ENCODE peak calls at places on chromosomes 7 and 10, in nine cellular contexts. S, C, I, W, V, R, J, E and U are unnamed samples.

GRCh38 chr10:103145860-103146466 is 47.1 kb downstream of the NT5C2 start:
- DNase-seq in S (peak; percentile 80), C (peak; percentile 17), I (no peak), W (peak; percentile 88), V (peak; percentile 86), R (no peak), J (peak; percentile 39), E (no peak), U (peak; percentile 84)

GRCh38 chr10:102634696-102635095 is 9.6 kb upstream of the TRIM8 start:
- DNase-seq in S (no peak), C (no peak), I (no peak), W (peak; percentile 24), V (no peak), R (no peak), J (no peak), E (no peak), U (peak; percentile 25)

GRCh38 chr7:73770860-73771665 is 993 bp upstream of the CLDN3 start:
- DNase-seq in S (no peak), C (no peak), I (no peak), W (no peak), V (peak; percentile 12), R (no peak), J (no peak), E (no peak), U (no peak)

GRCh38 chr10:126259883-126260282 is 128.4 kb downstream of the ADAM12 start:
- DNase-seq in S (no peak), C (no peak), I (no peak), W (no peak), V (no peak), R (no peak), J (no peak), E (no peak), U (no peak)

GRCh38 chr10:48684792-48685651 is at the start of gene WDFY4:
- DNase-seq in S (no peak), C (no peak), I (no peak), W (no peak), V (no peak), R (no peak), J (no peak), E (no peak), U (peak; percentile 32)

GRCh38 chr10:71486465-71487114 is 89.9 kb downstream of the CDH23 start:
- DNase-seq in S (no peak), C (no peak), I (no peak), W (peak; percentile 32), V (no peak), R (peak; percentile 52), J (no peak), E (no peak), U (peak; percentile 86)

GRCh38 chr7:100091411-100092181 is 2.8 kb downstream of the COPS6 start:
- DNase-seq in S (no peak), C (no peak), I (no peak), W (peak; percentile 73), V (no peak), R (peak; percentile 41), J (no peak), E (no peak), U (no peak)

GRCh38 chr7:86904949-86905834 is 154.3 kb downstream of the ELAPOR2 start:
- DNase-seq in S (peak; percentile 28), C (no peak), I (peak; percentile 29), W (peak; percentile 35), V (no peak), R (peak; percentile 48), J (peak; percentile 30), E (peak; percentile 9), U (no peak)

GRCh38 chr7:121595949-121596692 is 200.0 kb upstream of the FAM3C start:
- DNase-seq in S (no peak), C (peak; percentile 91), I (no peak), W (peak; percentile 3), V (no peak), R (no peak), J (no peak), E (no peak), U (no peak)

GRCh38 chr10:16948335-16948734 is 131.1 kb upstream of the RSU1 start:
- DNase-seq in S (no peak), C (no peak), I (no peak), W (no peak), V (no peak), R (no peak), J (no peak), E (no peak), U (no peak)

GRCh38 chr7:5831196-5831595 is 49.4 kb upstream of the OCM start:
- DNase-seq in S (peak; percentile 16), C (no peak), I (no peak), W (no peak), V (peak; percentile 65), R (no peak), J (no peak), E (no peak), U (peak; percentile 58)

GRCh38 chr7:99204078-99204477 is 3.8 kb downstream of the KPNA7 start:
- DNase-seq in S (no peak), C (no peak), I (no peak), W (no peak), V (no peak), R (no peak), J (no peak), E (no peak), U (no peak)

GRCh38 chr10:110802090-110802489 is 69.6 kb upstream of the PDCD4 start:
- DNase-seq in S (peak; percentile 54), C (peak; percentile 46), I (no peak), W (peak; percentile 74), V (no peak), R (peak; percentile 40), J (peak; percentile 30), E (no peak), U (no peak)

GRCh38 chr10:69728335-69728861 is 73.3 kb upstream of the COL13A1 start:
- DNase-seq in S (no peak), C (no peak), I (no peak), W (peak; percentile 88), V (no peak), R (peak; percentile 38), J (peak; percentile 96), E (no peak), U (no peak)

GRCh38 chr7:132504851-132505250 is 71.4 kb downstream of the PLXNA4 start:
- DNase-seq in S (no peak), C (no peak), I (no peak), W (no peak), V (no peak), R (no peak), J (no peak), E (no peak), U (no peak)

GRCh38 chr7:50276446-50276845 is 28.1 kb upstream of the IKZF1 start:
- DNase-seq in S (no peak), C (no peak), I (peak; percentile 18), W (no peak), V (no peak), R (no peak), J (no peak), E (no peak), U (no peak)

GRCh38 chr10:62561151-62561550 is 187.0 kb downstream of the ZNF365 start:
- DNase-seq in S (no peak), C (no peak), I (no peak), W (no peak), V (no peak), R (no peak), J (no peak), E (no peak), U (no peak)

GRCh38 chr10:70193391-70193844 is 23.1 kb upstream of the SAR1A start:
- DNase-seq in S (no peak), C (no peak), I (no peak), W (peak; percentile 32), V (no peak), R (no peak), J (no peak), E (no peak), U (no peak)

GRCh38 chr10:93073539-93074136 is at the start of gene CYP26A1:
- DNase-seq in S (no peak), C (no peak), I (no peak), W (no peak), V (no peak), R (peak; percentile 66), J (no peak), E (no peak), U (no peak)

GRCh38 chr7:32023353-32023752 is 46.9 kb downstream of the PDE1C start:
- DNase-seq in S (no peak), C (no peak), I (no peak), W (peak; percentile 85), V (no peak), R (no peak), J (no peak), E (no peak), U (no peak)

GRCh38 chr7:13911920-13912319 is 77.5 kb downstream of the ETV1 start:
- DNase-seq in S (no peak), C (no peak), I (no peak), W (no peak), V (no peak), R (no peak), J (no peak), E (no peak), U (no peak)

GRCh38 chr7:38478404-38478803 is 152.8 kb downstream of the AMPH start:
- DNase-seq in S (no peak), C (no peak), I (no peak), W (peak; percentile 0), V (no peak), R (no peak), J (no peak), E (no peak), U (no peak)

GRCh38 chr10:59877191-59877671 is 29.1 kb downstream of the CCDC6 start:
- DNase-seq in S (no peak), C (no peak), I (no peak), W (peak; percentile 50), V (no peak), R (no peak), J (peak; percentile 51), E (no peak), U (no peak)

GRCh38 chr10:3568983-3569382 is 216.0 kb downstream of the KLF6 start:
- DNase-seq in S (no peak), C (no peak), I (no peak), W (no peak), V (no peak), R (no peak), J (no peak), E (no peak), U (no peak)

GRCh38 chr7:38105874-38106483 is 72.1 kb upstream of the STARD3NL start:
- DNase-seq in S (peak; percentile 20), C (peak; percentile 43), I (peak; percentile 6), W (peak; percentile 54), V (no peak), R (peak; percentile 35), J (peak; percentile 18), E (no peak), U (peak; percentile 52)

GRCh38 chr7:104627516-104627915 is 299.1 kb downstream of the LHFPL3 start:
- DNase-seq in S (no peak), C (no peak), I (no peak), W (peak; percentile 37), V (no peak), R (peak; percentile 55), J (peak; percentile 2), E (no peak), U (no peak)

GRCh38 chr10:103232772-103233488 is 12.8 kb upstream of the RPEL1 start:
- DNase-seq in S (no peak), C (no peak), I (no peak), W (peak; percentile 68), V (no peak), R (no peak), J (peak; percentile 77), E (no peak), U (no peak)

GRCh38 chr7:126419047-126419446 is 833.7 kb downstream of the GRM8 start:
- DNase-seq in S (no peak), C (no peak), I (no peak), W (no peak), V (no peak), R (no peak), J (no peak), E (no peak), U (no peak)

GRCh38 chr10:36362257-36362656 is 720.2 kb upstream of the FZD8 start:
- DNase-seq in S (no peak), C (peak; percentile 66), I (no peak), W (no peak), V (no peak), R (no peak), J (no peak), E (no peak), U (no peak)